ENCODE peak calls at places on chromosomes 16 and 17, in six cellular contexts. One of them, this sample, is unnamed.

GRCh38 chr17:57499648-57500049 is 243.3 kb downstream of the MSI2 start:
- DNase-seq in stimulated activated CD8-positive, alpha-beta memory T cell treated with anti-CD3 and anti-CD28 coated beads, Interleukin-12 subunit alpha, Interleukin-12 subunit beta, amount 100 ng/mL, for 4 hours: no peak
- DNase-seq in AG09319: no peak
- DNase-seq in activated CD4-positive, alpha-beta T cell treated with anti-CD3 and anti-CD28 coated beads, Interleukin-2, amount 50 U/mL, for 48 hours: no peak
- DNase-seq in skeletal muscle cell: no peak
- DNase-seq in NCI-H187: no peak
- DNase-seq in this sample: no peak

GRCh38 chr16:1706386-1707192 is 594 bp downstream of the MAPK8IP3 start:
- DNase-seq in stimulated activated CD8-positive, alpha-beta memory T cell treated with anti-CD3 and anti-CD28 coated beads, Interleukin-12 subunit alpha, Interleukin-12 subunit beta, amount 100 ng/mL, for 4 hours: peak; percentile 40
- DNase-seq in AG09319: no peak
- DNase-seq in activated CD4-positive, alpha-beta T cell treated with anti-CD3 and anti-CD28 coated beads, Interleukin-2, amount 50 U/mL, for 48 hours: peak; percentile 36
- DNase-seq in skeletal muscle cell: no peak
- DNase-seq in NCI-H187: no peak
- DNase-seq in this sample: no peak

GRCh38 chr17:48719642-48720262 is 2.6 kb downstream of the PRAC1 start:
- DNase-seq in stimulated activated CD8-positive, alpha-beta memory T cell treated with anti-CD3 and anti-CD28 coated beads, Interleukin-12 subunit alpha, Interleukin-12 subunit beta, amount 100 ng/mL, for 4 hours: no peak
- DNase-seq in AG09319: no peak
- DNase-seq in activated CD4-positive, alpha-beta T cell treated with anti-CD3 and anti-CD28 coated beads, Interleukin-2, amount 50 U/mL, for 48 hours: no peak
- DNase-seq in skeletal muscle cell: no peak
- DNase-seq in NCI-H187: no peak
- DNase-seq in this sample: no peak

GRCh38 chr16:68070811-68071546 is 14.2 kb upstream of the NFATC3 start:
- DNase-seq in stimulated activated CD8-positive, alpha-beta memory T cell treated with anti-CD3 and anti-CD28 coated beads, Interleukin-12 subunit alpha, Interleukin-12 subunit beta, amount 100 ng/mL, for 4 hours: no peak
- DNase-seq in AG09319: no peak
- DNase-seq in activated CD4-positive, alpha-beta T cell treated with anti-CD3 and anti-CD28 coated beads, Interleukin-2, amount 50 U/mL, for 48 hours: no peak
- DNase-seq in skeletal muscle cell: no peak
- DNase-seq in NCI-H187: no peak
- DNase-seq in this sample: no peak

GRCh38 chr16:63289834-63290460 is 1253.7 kb upstream of the CDH8 start:
- DNase-seq in stimulated activated CD8-positive, alpha-beta memory T cell treated with anti-CD3 and anti-CD28 coated beads, Interleukin-12 subunit alpha, Interleukin-12 subunit beta, amount 100 ng/mL, for 4 hours: no peak
- DNase-seq in AG09319: no peak
- DNase-seq in activated CD4-positive, alpha-beta T cell treated with anti-CD3 and anti-CD28 coated beads, Interleukin-2, amount 50 U/mL, for 48 hours: peak; percentile 0
- DNase-seq in skeletal muscle cell: no peak
- DNase-seq in NCI-H187: no peak
- DNase-seq in this sample: peak; percentile 1

GRCh38 chr17:47095268-47095667 is 93.8 kb downstream of the CDC27 start:
- DNase-seq in stimulated activated CD8-positive, alpha-beta memory T cell treated with anti-CD3 and anti-CD28 coated beads, Interleukin-12 subunit alpha, Interleukin-12 subunit beta, amount 100 ng/mL, for 4 hours: no peak
- DNase-seq in AG09319: no peak
- DNase-seq in activated CD4-positive, alpha-beta T cell treated with anti-CD3 and anti-CD28 coated beads, Interleukin-2, amount 50 U/mL, for 48 hours: no peak
- DNase-seq in skeletal muscle cell: no peak
- DNase-seq in NCI-H187: no peak
- DNase-seq in this sample: no peak

GRCh38 chr16:18797746-18798145 is 3.6 kb downstream of the ARL6IP1 start:
- DNase-seq in stimulated activated CD8-positive, alpha-beta memory T cell treated with anti-CD3 and anti-CD28 coated beads, Interleukin-12 subunit alpha, Interleukin-12 subunit beta, amount 100 ng/mL, for 4 hours: no peak
- DNase-seq in AG09319: no peak
- DNase-seq in activated CD4-positive, alpha-beta T cell treated with anti-CD3 and anti-CD28 coated beads, Interleukin-2, amount 50 U/mL, for 48 hours: no peak
- DNase-seq in skeletal muscle cell: no peak
- DNase-seq in NCI-H187: no peak
- DNase-seq in this sample: no peak

GRCh38 chr17:42525221-42525620 is 10.8 kb upstream of the NAGLU start:
- DNase-seq in stimulated activated CD8-positive, alpha-beta memory T cell treated with anti-CD3 and anti-CD28 coated beads, Interleukin-12 subunit alpha, Interleukin-12 subunit beta, amount 100 ng/mL, for 4 hours: no peak
- DNase-seq in AG09319: no peak
- DNase-seq in activated CD4-positive, alpha-beta T cell treated with anti-CD3 and anti-CD28 coated beads, Interleukin-2, amount 50 U/mL, for 48 hours: no peak
- DNase-seq in skeletal muscle cell: no peak
- DNase-seq in NCI-H187: no peak
- DNase-seq in this sample: no peak

GRCh38 chr17:39966771-39967170 is 4.0 kb downstream of the GSDMA start:
- DNase-seq in stimulated activated CD8-positive, alpha-beta memory T cell treated with anti-CD3 and anti-CD28 coated beads, Interleukin-12 subunit alpha, Interleukin-12 subunit beta, amount 100 ng/mL, for 4 hours: no peak
- DNase-seq in AG09319: no peak
- DNase-seq in activated CD4-positive, alpha-beta T cell treated with anti-CD3 and anti-CD28 coated beads, Interleukin-2, amount 50 U/mL, for 48 hours: no peak
- DNase-seq in skeletal muscle cell: no peak
- DNase-seq in NCI-H187: no peak
- DNase-seq in this sample: no peak

GRCh38 chr16:84869464-84869863 is 49.7 kb downstream of the CRISPLD2 start:
- DNase-seq in stimulated activated CD8-positive, alpha-beta memory T cell treated with anti-CD3 and anti-CD28 coated beads, Interleukin-12 subunit alpha, Interleukin-12 subunit beta, amount 100 ng/mL, for 4 hours: no peak
- DNase-seq in AG09319: no peak
- DNase-seq in activated CD4-positive, alpha-beta T cell treated with anti-CD3 and anti-CD28 coated beads, Interleukin-2, amount 50 U/mL, for 48 hours: no peak
- DNase-seq in skeletal muscle cell: no peak
- DNase-seq in NCI-H187: no peak
- DNase-seq in this sample: no peak

GRCh38 chr17:13995856-13996635 is 73.3 kb upstream of the COX10 start:
- DNase-seq in stimulated activated CD8-positive, alpha-beta memory T cell treated with anti-CD3 and anti-CD28 coated beads, Interleukin-12 subunit alpha, Interleukin-12 subunit beta, amount 100 ng/mL, for 4 hours: no peak
- DNase-seq in AG09319: peak; percentile 12
- DNase-seq in activated CD4-positive, alpha-beta T cell treated with anti-CD3 and anti-CD28 coated beads, Interleukin-2, amount 50 U/mL, for 48 hours: no peak
- DNase-seq in skeletal muscle cell: no peak
- DNase-seq in NCI-H187: no peak
- DNase-seq in this sample: no peak

GRCh38 chr17:46872421-46872820 is 21.0 kb downstream of the WNT9B start:
- DNase-seq in stimulated activated CD8-positive, alpha-beta memory T cell treated with anti-CD3 and anti-CD28 coated beads, Interleukin-12 subunit alpha, Interleukin-12 subunit beta, amount 100 ng/mL, for 4 hours: no peak
- DNase-seq in AG09319: no peak
- DNase-seq in activated CD4-positive, alpha-beta T cell treated with anti-CD3 and anti-CD28 coated beads, Interleukin-2, amount 50 U/mL, for 48 hours: no peak
- DNase-seq in skeletal muscle cell: no peak
- DNase-seq in NCI-H187: no peak
- DNase-seq in this sample: no peak

GRCh38 chr17:59369026-59369724 is 37.7 kb downstream of the YPEL2 start:
- DNase-seq in stimulated activated CD8-positive, alpha-beta memory T cell treated with anti-CD3 and anti-CD28 coated beads, Interleukin-12 subunit alpha, Interleukin-12 subunit beta, amount 100 ng/mL, for 4 hours: no peak
- DNase-seq in AG09319: no peak
- DNase-seq in activated CD4-positive, alpha-beta T cell treated with anti-CD3 and anti-CD28 coated beads, Interleukin-2, amount 50 U/mL, for 48 hours: no peak
- DNase-seq in skeletal muscle cell: no peak
- DNase-seq in NCI-H187: no peak
- DNase-seq in this sample: no peak

GRCh38 chr16:86497551-86498021 is 12.7 kb upstream of the FOXF1 start:
- DNase-seq in stimulated activated CD8-positive, alpha-beta memory T cell treated with anti-CD3 and anti-CD28 coated beads, Interleukin-12 subunit alpha, Interleukin-12 subunit beta, amount 100 ng/mL, for 4 hours: no peak
- DNase-seq in AG09319: no peak
- DNase-seq in activated CD4-positive, alpha-beta T cell treated with anti-CD3 and anti-CD28 coated beads, Interleukin-2, amount 50 U/mL, for 48 hours: no peak
- DNase-seq in skeletal muscle cell: no peak
- DNase-seq in NCI-H187: no peak
- DNase-seq in this sample: no peak

GRCh38 chr16:87634411-87634810 is 32.1 kb downstream of the JPH3 start:
- DNase-seq in stimulated activated CD8-positive, alpha-beta memory T cell treated with anti-CD3 and anti-CD28 coated beads, Interleukin-12 subunit alpha, Interleukin-12 subunit beta, amount 100 ng/mL, for 4 hours: no peak
- DNase-seq in AG09319: no peak
- DNase-seq in activated CD4-positive, alpha-beta T cell treated with anti-CD3 and anti-CD28 coated beads, Interleukin-2, amount 50 U/mL, for 48 hours: no peak
- DNase-seq in skeletal muscle cell: no peak
- DNase-seq in NCI-H187: no peak
- DNase-seq in this sample: no peak

GRCh38 chr17:77025781-77026180 is 115.0 kb upstream of the SEC14L1 start:
- DNase-seq in stimulated activated CD8-positive, alpha-beta memory T cell treated with anti-CD3 and anti-CD28 coated beads, Interleukin-12 subunit alpha, Interleukin-12 subunit beta, amount 100 ng/mL, for 4 hours: no peak
- DNase-seq in AG09319: no peak
- DNase-seq in activated CD4-positive, alpha-beta T cell treated with anti-CD3 and anti-CD28 coated beads, Interleukin-2, amount 50 U/mL, for 48 hours: no peak
- DNase-seq in skeletal muscle cell: no peak
- DNase-seq in NCI-H187: no peak
- DNase-seq in this sample: no peak

This sample was measured in NCI-H2081 treated with DMSO at 0.1 percent for 48 hours.